ENCODE peak calls at places on chromosomes 2 and 18, in ten cellular contexts. Y is fibroblast of lung, L is type B pancreatic cell, M is renal cortical epithelial cell, J is T-helper 2 cell, A is neural progenitor cell, Z is NCI-H1417, K is left cardiac atrium, G is SJSA1, Q is HCEC 1CT. R is an unnamed sample.

GRCh38 chr2:216292475-216292874 is 79.8 kb downstream of the MARCHF4 start:
- DNase-seq in Y (no peak), L (no peak), M (no peak), J (no peak), A (no peak), Z (no peak), K (no peak), G (no peak), Q (no peak), R (no peak)

GRCh38 chr2:237865623-237866041 is 6.2 kb downstream of the RAMP1 start:
- DNase-seq in Y (no peak), L (no peak), M (no peak), J (no peak), A (peak; percentile 1), Z (no peak), K (no peak), G (no peak), Q (no peak), R (no peak)

GRCh38 chr2:196233033-196233807 is 61.8 kb upstream of the STK17B start:
- DNase-seq in Y (peak; percentile 80), L (no peak), M (peak; percentile 80), J (peak; percentile 32), A (no peak), Z (no peak), K (no peak), G (peak; percentile 88), Q (peak; percentile 88), R (peak; percentile 84)

GRCh38 chr2:20637147-20637546 is 13.8 kb downstream of the HS1BP3 start:
- DNase-seq in Y (no peak), L (no peak), M (no peak), J (no peak), A (no peak), Z (no peak), K (peak; percentile 73), G (no peak), Q (no peak), R (no peak)

GRCh38 chr18:59881728-59882685 is 17.8 kb upstream of the PMAIP1 start:
- DNase-seq in Y (no peak), L (no peak), M (peak; percentile 80), J (no peak), A (no peak), Z (peak; percentile 95), K (no peak), G (peak; percentile 81), Q (peak; percentile 45), R (peak; percentile 77)

GRCh38 chr2:241842620-241843211 is 16.0 kb downstream of the PDCD1 start:
- DNase-seq in Y (no peak), L (peak; percentile 68), M (no peak), J (no peak), A (no peak), Z (no peak), K (peak; percentile 63), G (no peak), Q (no peak), R (no peak)

GRCh38 chr2:5686068-5686467 is 6.1 kb upstream of the SOX11 start:
- DNase-seq in Y (no peak), L (no peak), M (no peak), J (no peak), A (no peak), Z (no peak), K (no peak), G (no peak), Q (no peak), R (no peak)

GRCh38 chr2:20595439-20596192 is 55.3 kb downstream of the HS1BP3 start:
- DNase-seq in Y (peak; percentile 70), L (no peak), M (peak; percentile 89), J (peak; percentile 59), A (no peak), Z (no peak), K (peak; percentile 36), G (peak; percentile 52), Q (peak; percentile 80), R (peak; percentile 82)

GRCh38 chr2:70089220-70089945 is 2.1 kb downstream of the PCBP1 start:
- DNase-seq in Y (no peak), L (no peak), M (peak; percentile 9), J (peak; percentile 52), A (peak; percentile 56), Z (peak; percentile 93), K (no peak), G (peak; percentile 25), Q (no peak), R (no peak)

GRCh38 chr2:160351978-160352377 is 141.6 kb downstream of the RBMS1 start:
- DNase-seq in Y (peak; percentile 69), L (no peak), M (peak; percentile 88), J (no peak), A (no peak), Z (no peak), K (no peak), G (no peak), Q (peak; percentile 78), R (peak; percentile 75)

GRCh38 chr2:162261032-162261945 is 18.0 kb upstream of the FAP start:
- DNase-seq in Y (peak; percentile 71), L (no peak), M (peak; percentile 33), J (peak; percentile 39), A (no peak), Z (no peak), K (peak; percentile 56), G (peak; percentile 28), Q (peak; percentile 86), R (peak; percentile 57)

GRCh38 chr18:26386421-26386820 is 160.2 kb downstream of the TAF4B start:
- DNase-seq in Y (no peak), L (no peak), M (peak; percentile 17), J (no peak), A (no peak), Z (no peak), K (no peak), G (no peak), Q (peak; percentile 3), R (peak; percentile 37)

R was measured in astrocyte.